ENCODE peak calls at places on chromosomes 1 and 21, in nine cellular contexts. Y, N, B, E, K, L, I, C and G are unnamed samples.

GRCh38 chr1:113253187-113253966 is 136.9 kb upstream of the MAGI3 start:
- DNase-seq in Y (no peak), N (no peak), B (no peak), E (no peak), K (no peak), L (no peak), I (no peak), C (no peak), G (no peak)

GRCh38 chr1:22861764-22862440 is 110.8 kb downstream of the LACTBL1 start:
- DNase-seq in Y (peak; percentile 38), N (peak; percentile 56), B (no peak), E (peak; percentile 83), K (no peak), L (peak; percentile 57), I (no peak), C (no peak), G (peak; percentile 78)

GRCh38 chr1:205343431-205344009 is 13.2 kb downstream of the KLHDC8A start:
- DNase-seq in Y (no peak), N (no peak), B (peak; percentile 79), E (no peak), K (no peak), L (no peak), I (no peak), C (no peak), G (no peak)

GRCh38 chr1:162710349-162710748 is 78.1 kb downstream of the DDR2 start:
- DNase-seq in Y (no peak), N (no peak), B (no peak), E (no peak), K (no peak), L (no peak), I (no peak), C (no peak), G (no peak)

GRCh38 chr1:87506147-87506546 is 177.5 kb downstream of the LMO4 start:
- DNase-seq in Y (no peak), N (no peak), B (no peak), E (no peak), K (no peak), L (no peak), I (no peak), C (no peak), G (no peak)

GRCh38 chr1:54347955-54348699 is 58.1 kb downstream of the SSBP3 start:
- DNase-seq in Y (no peak), N (no peak), B (no peak), E (no peak), K (no peak), L (no peak), I (no peak), C (peak; percentile 67), G (no peak)

GRCh38 chr1:197466813-197467212 is 198.8 kb downstream of the CRB1 start:
- DNase-seq in Y (no peak), N (no peak), B (no peak), E (no peak), K (no peak), L (no peak), I (no peak), C (no peak), G (no peak)

GRCh38 chr1:201883786-201884185 is 4.9 kb upstream of the SHISA4 start:
- DNase-seq in Y (no peak), N (no peak), B (no peak), E (peak; percentile 36), K (no peak), L (no peak), I (no peak), C (no peak), G (peak; percentile 76)

GRCh38 chr1:53804181-53804580 is 33.9 kb downstream of the NDC1 start:
- DNase-seq in Y (no peak), N (no peak), B (no peak), E (no peak), K (no peak), L (no peak), I (no peak), C (no peak), G (no peak)

GRCh38 chr21:46265736-46266525 is 19.5 kb downstream of the MCM3AP start:
- DNase-seq in Y (no peak), N (no peak), B (no peak), E (no peak), K (no peak), L (no peak), I (no peak), C (no peak), G (peak; percentile 15)

GRCh38 chr1:21655748-21656147 is 13.4 kb downstream of the RAP1GAP start:
- DNase-seq in Y (no peak), N (no peak), B (peak; percentile 38), E (no peak), K (no peak), L (peak; percentile 8), I (no peak), C (no peak), G (peak; percentile 51)